ENCODE peak calls at places on chromosomes 11 and 22, in nine cellular contexts. J is pancreas; P is COLO829; N is stimulated activated naive CD4-positive, alpha-beta T cell treated with Interleukin-2 at 50 U/mL for 16 hours; W is stimulated activated CD8-positive, alpha-beta memory T cell treated with anti-CD3 and anti-CD28 coated beads, Interleukin-2, amount 100 ng/mL, for 1 hour; M is Calu3; O is nephron progenitor cell; T is posterior cingulate gyrus; X is naive thymus-derived CD4-positive, alpha-beta T cell. K is an unnamed sample.

GRCh38 chr22:30422481-30423295 is 2.9 kb upstream of the MTFP1 start:
- DNase-seq in M (peak; percentile 78), T (peak; percentile 41), N (peak; percentile 41), X (no peak), P (peak; percentile 81), J (peak; percentile 79), O (no peak), W (peak; percentile 4), K (peak; percentile 54)

GRCh38 chr22:46775364-46775758 is 12.9 kb downstream of the TBC1D22A start:
- DNase-seq in T (no peak), N (no peak), J (no peak), P (no peak), O (no peak), X (no peak), W (no peak), M (no peak), K (no peak)

GRCh38 chr22:41038732-41039131 is 53.7 kb upstream of the EP300 start:
- DNase-seq in W (no peak), N (no peak), T (no peak), X (no peak), M (no peak), O (no peak), P (no peak), J (no peak), K (no peak)

GRCh38 chr11:45446426-45446825 is 160.3 kb upstream of the SYT13 start:
- DNase-seq in T (no peak), O (no peak), N (no peak), X (no peak), J (no peak), W (no peak), P (no peak), M (no peak), K (no peak)

GRCh38 chr11:60699282-60699681 is at the start of gene MS4A8:
- DNase-seq in M (peak; percentile 33), J (no peak), T (no peak), X (no peak), W (no peak), O (no peak), P (no peak), N (no peak), K (no peak)

GRCh38 chr22:38751422-38752346 is 4.1 kb downstream of the SUN2 start:
- DNase-seq in W (peak; percentile 53), N (peak; percentile 62), T (no peak), O (no peak), P (no peak), J (peak; percentile 46), X (peak; percentile 43), M (no peak), K (peak; percentile 93)

GRCh38 chr22:38748487-38749136 is 7.2 kb downstream of the SUN2 start:
- DNase-seq in W (no peak), M (no peak), P (no peak), J (no peak), X (no peak), O (no peak), N (no peak), T (no peak), K (no peak)

GRCh38 chr11:26607725-26608506 is 35.9 kb upstream of the MUC15 start:
- DNase-seq in O (no peak), T (no peak), N (no peak), W (no peak), P (no peak), X (no peak), J (no peak), M (no peak), K (no peak)

GRCh38 chr11:64967376-64967775 is 4.5 kb downstream of the MAJIN start:
- DNase-seq in M (no peak), W (no peak), N (no peak), J (no peak), P (no peak), X (no peak), T (no peak), O (no peak), K (no peak)

GRCh38 chr22:46069518-46070214 is 80.7 kb upstream of the PPARA start:
- DNase-seq in T (peak; percentile 88), W (no peak), J (peak; percentile 95), N (peak; percentile 39), O (no peak), P (peak; percentile 85), M (peak; percentile 95), X (no peak), K (no peak)

GRCh38 chr11:46527586-46527985 is 66.2 kb downstream of the AMBRA1 start:
- DNase-seq in X (no peak), M (no peak), O (no peak), N (no peak), T (no peak), W (no peak), P (no peak), J (no peak), K (no peak)

GRCh38 chr11:68214173-68215086 is 1.3 kb upstream of the KMT5B start:
- DNase-seq in O (peak; percentile 44), P (no peak), W (no peak), M (no peak), J (peak; percentile 67), N (peak; percentile 10), T (peak; percentile 26), X (peak; percentile 30), K (no peak)

GRCh38 chr11:86228967-86229330 is 15.6 kb upstream of the EED start:
- DNase-seq in T (no peak), X (no peak), M (no peak), W (no peak), J (no peak), P (no peak), N (peak; percentile 58), O (no peak), K (peak; percentile 18)

GRCh38 chr11:70628176-70628860 is 230.0 kb downstream of the CTTN start:
- DNase-seq in W (no peak), P (no peak), N (no peak), M (no peak), J (no peak), O (no peak), X (no peak), T (no peak), K (no peak)

GRCh38 chr11:131253885-131254204 is 116.6 kb upstream of the NTM start:
- DNase-seq in O (no peak), M (no peak), X (no peak), T (peak; percentile 36), P (no peak), N (no peak), W (no peak), J (no peak), K (no peak)

GRCh38 chr11:123202155-123202714 is 7.2 kb upstream of the CLMP start:
- DNase-seq in O (peak; percentile 36), W (no peak), P (no peak), N (no peak), T (no peak), J (no peak), M (no peak), X (no peak), K (no peak)

GRCh38 chr22:37274380-37274862 is 7.9 kb upstream of the CYTH4 start:
- DNase-seq in W (no peak), X (no peak), N (no peak), T (no peak), J (no peak), P (no peak), O (no peak), M (no peak), K (no peak)

GRCh38 chr11:20599424-20600346 is at the start of gene SLC6A5:
- DNase-seq in O (peak; percentile 93), N (no peak), T (no peak), M (peak; percentile 38), J (peak; percentile 49), P (peak; percentile 54), W (no peak), X (no peak), K (peak; percentile 30)

GRCh38 chr22:45302047-45302446 is 7.7 kb upstream of the FAM118A start:
- DNase-seq in P (no peak), T (no peak), W (no peak), N (no peak), X (no peak), O (no peak), J (no peak), M (no peak), K (no peak)

GRCh38 chr11:94175545-94175944 is 46.9 kb downstream of the PANX1 start:
- DNase-seq in W (no peak), P (peak; percentile 23), N (no peak), O (no peak), M (no peak), J (no peak), X (no peak), T (no peak), K (no peak)

GRCh38 chr11:1310772-1311468 is 1.5 kb upstream of the TOLLIP start:
- DNase-seq in O (no peak), J (no peak), P (no peak), N (peak; percentile 23), X (no peak), W (peak; percentile 37), T (no peak), M (peak; percentile 62), K (no peak)

K was measured in trophoblast cell.